ENCODE peak calls at places on chromosomes 4 and X, in five cellular contexts. J is CD4-positive, alpha-beta T cell; O is GM23338; Q is IMR-90; U is lung. S is an unnamed sample.

GRCh38 chr4:142901166-142901662 is 55.1 kb upstream of the INPP4B start:
- DNase-seq in J (no peak), O (no peak), Q (peak), U (no peak), S (no peak)

GRCh38 chr4:4711902-4712301 is 147.6 kb upstream of the MSX1 start:
- DNase-seq in J (no peak), O (peak), Q (no peak), U (no peak), S (no peak)

GRCh38 chrX:29215251-29215650 is 628.0 kb downstream of the IL1RAPL1 start:
- DNase-seq in J (no peak), O (no peak), Q (peak), U (no peak), S (no peak)

GRCh38 chr4:145230726-145231125 is 50.3 kb upstream of the OTUD4 start:
- DNase-seq in J (no peak), O (no peak), Q (peak), U (no peak), S (no peak)

GRCh38 chrX:17689971-17690409 is 47.3 kb upstream of the SCML1 start:
- DNase-seq in J (peak), O (peak), Q (peak), U (peak), S (peak)

GRCh38 chrX:130118941-130119640 is 8.8 kb upstream of the ELF4 start:
- DNase-seq in J (no peak), O (no peak), Q (peak), U (no peak), S (no peak)

GRCh38 chr4:104352211-104352610 is 142.5 kb downstream of the CXXC4 start:
- DNase-seq in J (no peak), O (peak), Q (no peak), U (no peak), S (peak)

GRCh38 chrX:7985568-7985967 is 58.4 kb upstream of the PNPLA4 start:
- DNase-seq in J (no peak), O (no peak), Q (peak), U (no peak), S (no peak)

GRCh38 chrX:130746709-130747347 is 156.2 kb downstream of the ENOX2 start:
- DNase-seq in J (no peak), O (no peak), Q (peak), U (no peak), S (no peak)

GRCh38 chrX:148601034-148601433 is 100.6 kb downstream of the AFF2 start:
- DNase-seq in J (no peak), O (no peak), Q (no peak), U (no peak), S (no peak)

GRCh38 chrX:34918856-34919255 is 23.7 kb upstream of the FAM47B start:
- DNase-seq in J (no peak), O (peak), Q (peak), U (no peak), S (no peak)

GRCh38 chr4:27189683-27190082 is 329.0 kb downstream of the STIM2 start:
- DNase-seq in J (no peak), O (no peak), Q (no peak), U (no peak), S (no peak)

GRCh38 chr4:188439641-188440311 is 300.5 kb downstream of the TRIML1 start:
- DNase-seq in J (no peak), O (no peak), Q (peak), U (no peak), S (no peak)

GRCh38 chr4:77146426-77147399 is 10.3 kb upstream of the CCNG2 start:
- DNase-seq in J (no peak), O (no peak), Q (no peak), U (no peak), S (peak)

GRCh38 chr4:74095482-74095881 is 3.5 kb downstream of the CXCL2 start:
- DNase-seq in J (no peak), O (no peak), Q (no peak), U (no peak), S (no peak)

GRCh38 chrX:136597954-136598353 is 50.0 kb upstream of the CD40LG start:
- DNase-seq in J (no peak), O (no peak), Q (no peak), U (peak), S (no peak)

GRCh38 chr4:148749403-148749802 is 307.2 kb upstream of the NR3C2 start:
- DNase-seq in J (no peak), O (no peak), Q (no peak), U (no peak), S (no peak)

GRCh38 chrX:30706216-30706775 is 53.1 kb downstream of the GK start:
- DNase-seq in J (no peak), O (no peak), Q (no peak), U (no peak), S (no peak)

GRCh38 chr4:176791591-176792347 is 953 bp downstream of the VEGFC start:
- DNase-seq in J (no peak), O (peak), Q (peak), U (no peak), S (no peak)

GRCh38 chrX:40146471-40147398 is 49.0 kb upstream of the BCOR start:
- DNase-seq in J (no peak), O (peak), Q (peak), U (no peak), S (peak)

GRCh38 chr4:147793973-147794690 is 62.2 kb downstream of the ARHGAP10 start:
- DNase-seq in J (no peak), O (no peak), Q (no peak), U (no peak), S (no peak)

DNA sequence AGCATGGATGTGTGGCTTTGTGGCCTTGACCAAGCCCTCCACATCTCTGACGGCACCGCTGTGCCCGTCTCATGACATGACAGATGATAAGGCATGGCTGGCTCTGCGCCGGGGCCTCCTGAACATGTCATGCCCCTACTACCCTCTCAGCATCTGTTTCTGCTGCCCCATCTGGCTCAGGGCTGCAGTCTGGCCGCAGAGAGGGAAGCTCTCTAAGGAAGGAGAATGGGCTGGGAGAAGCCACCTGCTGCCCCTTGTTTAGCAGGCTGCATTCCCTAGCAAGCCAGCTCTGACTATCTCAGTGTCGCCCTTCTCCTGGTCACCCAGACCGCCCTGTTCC is 7.2 kb downstream of the ZNF185 start:
- DNase-seq in J (no peak), O (no peak), Q (no peak), U (no peak), S (no peak)
- H3K27ac ChIP-seq in J (no peak), O (no peak), Q (no peak), U (no peak), S (no peak)

DNA sequence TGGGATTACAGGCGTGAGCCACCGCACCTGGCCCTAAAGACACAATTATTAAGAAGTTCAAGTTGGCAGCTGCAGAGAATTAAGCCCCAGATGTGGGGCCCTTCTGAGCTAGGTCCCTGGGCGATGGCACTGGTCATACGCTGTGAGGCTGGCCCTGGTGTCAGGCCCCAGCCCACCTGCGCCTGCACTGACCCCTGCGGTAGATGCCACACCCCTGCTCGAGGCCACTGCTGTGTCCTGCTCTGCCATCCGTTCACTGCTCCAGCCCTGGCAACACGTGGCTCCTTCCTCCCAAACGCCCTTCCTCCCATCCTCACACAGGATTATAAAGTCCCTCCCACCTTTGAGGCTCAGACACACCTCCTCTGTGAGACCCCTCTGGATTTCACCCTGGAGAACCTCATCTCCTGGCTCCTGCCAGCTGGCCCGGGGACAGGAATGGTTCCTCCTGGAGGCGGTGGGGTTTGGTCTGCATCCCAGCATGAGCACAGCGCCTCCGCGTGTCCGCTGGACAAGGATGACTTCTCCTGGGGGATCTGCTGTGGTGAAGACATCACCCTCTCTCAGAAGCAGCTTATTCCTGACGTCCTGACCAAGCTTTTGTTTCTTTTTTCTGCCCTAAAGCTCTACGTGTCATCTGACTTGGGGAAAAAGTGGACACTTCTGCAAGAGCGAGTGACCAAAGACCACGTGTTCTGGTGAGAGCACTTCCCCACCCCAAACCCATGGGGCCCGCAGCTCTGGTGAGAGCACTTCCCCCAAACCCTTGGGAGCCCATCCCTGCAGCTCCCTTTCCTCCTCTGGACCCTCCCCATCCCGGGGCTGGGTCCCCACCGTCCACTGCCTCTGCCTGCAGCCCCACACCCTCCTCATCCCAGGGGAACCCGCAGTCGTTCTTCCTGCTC is 219.0 kb upstream of the PSAPL1 start:
- DNase-seq in J (no peak), O (no peak), Q (no peak), U (no peak), S (no peak)
- H3K27ac ChIP-seq in J (no peak), O (no peak), Q (no peak), U (no peak), S (no peak)

DNA sequence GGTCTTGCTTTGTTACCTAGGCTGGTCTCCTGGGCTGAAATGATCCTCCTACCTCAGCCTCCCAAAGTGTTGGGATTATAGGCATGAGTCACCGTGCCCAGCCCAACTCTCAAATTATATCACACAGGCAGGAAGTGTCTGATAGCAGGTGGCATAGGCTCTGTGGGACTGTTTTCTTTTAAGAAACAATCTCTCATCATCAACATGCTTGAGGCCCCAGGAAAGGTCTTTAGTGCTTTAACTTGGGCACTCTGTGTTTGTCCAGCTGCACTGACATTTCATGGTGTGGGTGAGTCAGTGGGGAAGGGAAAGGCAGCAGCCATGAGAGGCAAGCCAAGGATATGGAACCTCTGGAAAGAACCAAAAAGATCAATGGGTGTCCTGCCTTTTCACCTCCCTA is 88.1 kb upstream of the TSPAN5 start:
- DNase-seq in J (no peak), O (no peak), Q (peak), U (no peak), S (no peak)
- H3K27ac ChIP-seq in J (no peak), O (no peak), Q (no peak), U (no peak), S (no peak)

GRCh38 chr4:112448211-112448745 is 67.7 kb downstream of the NEUROG2 start:
- DNase-seq in J (no peak), O (no peak), Q (peak), U (no peak), S (no peak)
- H3K27ac ChIP-seq in J (no peak), O (no peak), Q (no peak), U (no peak), S (no peak)

DNA sequence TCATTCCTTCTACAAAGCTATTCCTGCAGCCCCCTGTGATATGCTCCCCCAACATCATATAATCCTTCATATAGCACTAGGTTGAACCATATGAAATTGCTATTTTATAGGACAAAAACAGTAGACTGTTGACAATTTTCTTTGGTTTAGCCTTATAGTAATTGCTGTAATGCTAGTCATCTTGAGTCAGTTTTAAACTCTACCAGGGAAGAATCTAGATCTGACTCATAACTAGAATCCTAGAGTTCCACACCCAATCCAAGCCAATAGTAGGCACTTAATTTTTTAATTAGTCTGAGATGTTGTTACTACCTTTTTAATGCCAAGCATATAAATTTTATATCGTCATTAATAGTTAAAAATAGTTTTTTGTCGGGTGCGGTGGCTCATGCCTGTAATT is 136.8 kb downstream of the CHRNA9 start:
- DNase-seq in J (no peak), O (no peak), Q (peak), U (no peak), S (no peak)
- H3K27ac ChIP-seq in J (no peak), O (no peak), Q (no peak), U (no peak), S (no peak)

DNA sequence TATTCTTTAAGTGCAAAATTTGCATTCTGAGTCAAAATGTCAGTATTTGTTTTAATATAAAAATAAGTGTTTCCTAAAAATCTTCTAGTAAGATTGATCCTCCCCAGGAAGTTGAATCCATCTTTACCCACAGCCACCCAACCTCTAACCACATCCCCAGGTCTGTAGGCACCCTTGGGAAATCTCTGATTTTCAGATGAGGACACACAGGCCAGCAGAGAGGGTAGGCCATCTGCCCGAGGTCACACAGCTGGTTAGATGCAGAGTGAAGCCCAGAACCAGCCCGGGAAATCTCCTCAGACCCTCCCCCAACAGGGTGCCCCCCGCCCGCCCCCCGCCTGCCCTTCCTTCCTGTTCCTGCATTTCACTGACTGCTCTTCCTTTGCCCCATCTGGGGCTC is 277.5 kb downstream of the FBXW7 start:
- DNase-seq in J (no peak), O (no peak), Q (no peak), U (no peak), S (no peak)
- H3K27ac ChIP-seq in J (no peak), O (no peak), Q (peak), U (no peak), S (no peak)

DNA sequence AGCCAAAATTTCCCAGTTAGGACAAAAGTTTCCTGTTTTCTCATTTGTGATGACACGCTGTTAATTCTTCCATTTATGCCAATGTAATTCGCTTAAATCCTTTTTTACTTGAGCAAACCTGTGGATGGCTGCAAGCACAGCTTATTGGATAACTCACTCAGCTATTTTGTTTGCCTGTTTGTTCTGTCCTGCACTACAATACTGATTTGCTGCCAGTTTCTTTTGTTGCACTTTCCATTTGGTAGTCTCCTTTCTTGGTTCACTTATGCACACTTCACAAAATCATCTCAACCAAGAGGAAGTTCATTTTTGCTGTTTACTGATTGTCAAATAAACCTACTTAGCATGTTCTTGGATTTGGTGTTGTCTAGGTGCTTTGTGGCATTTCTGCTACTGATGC is 40.3 kb downstream of the MFAP3L start:
- DNase-seq in J (no peak), O (no peak), Q (no peak), U (no peak), S (no peak)
- H3K27ac ChIP-seq in J (no peak), O (no peak), Q (no peak), U (no peak), S (no peak)

GRCh38 chr4:8112036-8112576 is 46.5 kb downstream of the ABLIM2 start:
- DNase-seq in J (no peak), O (peak), Q (no peak), U (no peak), S (no peak)

GRCh38 chr4:8108991-8109390 is 49.6 kb downstream of the ABLIM2 start:
- DNase-seq in J (no peak), O (no peak), Q (no peak), U (no peak), S (no peak)

GRCh38 chr4:8108261-8108660 is 50.4 kb downstream of the ABLIM2 start:
- DNase-seq in J (no peak), O (no peak), Q (no peak), U (no peak), S (no peak)

GRCh38 chr4:8109406-8110065 is 49.1 kb downstream of the ABLIM2 start:
- DNase-seq in J (no peak), O (no peak), Q (no peak), U (no peak), S (no peak)

DNA sequence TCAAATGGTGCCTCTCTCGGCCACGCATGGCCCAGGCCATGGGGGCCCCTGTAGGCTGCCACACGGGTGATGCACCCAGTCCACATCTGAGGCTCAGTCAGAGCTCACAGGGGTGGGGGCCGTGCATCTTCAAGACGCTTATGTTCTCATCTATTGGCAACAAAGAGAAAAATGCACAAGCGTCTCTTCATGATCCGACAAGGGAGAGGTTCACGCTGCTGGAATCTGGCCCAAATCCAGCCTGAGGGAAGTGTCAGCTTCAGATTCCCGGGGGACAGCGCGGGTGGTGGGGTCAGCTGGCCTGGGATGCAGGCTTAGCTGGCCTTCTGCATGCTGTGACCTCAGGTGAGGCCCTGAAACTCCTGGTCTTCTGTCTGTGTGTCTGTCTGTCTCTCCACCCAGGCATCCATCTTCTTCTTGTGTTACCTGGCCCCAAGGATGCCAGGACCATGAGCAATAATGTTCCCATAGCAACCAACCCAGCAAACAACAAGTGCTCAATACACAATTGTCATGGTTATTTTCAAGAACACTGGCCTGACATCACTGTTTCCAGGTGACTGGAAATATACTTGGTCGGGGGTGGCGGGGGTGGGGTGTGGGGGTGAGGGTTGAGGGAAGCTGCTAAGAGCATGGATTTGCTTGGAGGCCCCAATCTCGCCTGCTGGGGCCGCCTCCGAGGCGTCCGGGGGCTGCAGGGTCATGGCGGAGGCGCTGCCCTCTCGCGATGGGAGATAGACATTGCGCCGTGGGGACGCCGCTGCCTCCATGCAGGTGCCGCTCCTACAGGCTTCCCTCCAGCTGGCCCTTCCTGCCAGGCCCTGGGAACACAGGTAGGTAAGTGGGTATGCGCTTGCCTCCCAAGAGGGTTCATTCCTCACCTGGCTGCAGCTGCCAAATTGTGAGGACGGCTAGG is 48.3 kb downstream of the ABLIM2 start:
- DNase-seq in J (no peak), O (peak), Q (no peak), U (no peak), S (peak)
- H3K27ac ChIP-seq in J (no peak), O (peak), Q (no peak), U (no peak), S (no peak)

S was measured in OCI-LY7.